ENCODE peak calls at places on chromosomes 5 and 9, in four cellular contexts. L is prostate gland, M is esophagus muscularis mucosa, A is transverse colon. B is an unnamed sample.

GRCh38 chr5:60856059-60856458 is 12.0 kb upstream of the ELOVL7 start:
- DNase-seq in L (no peak), M (no peak), A (no peak), B (no peak)

GRCh38 chr5:180105827-180106312 is 34.3 kb upstream of the RNF130 start:
- DNase-seq in L (no peak), M (no peak), A (no peak), B (no peak)

GRCh38 chr9:129069128-129069824 is 11.6 kb upstream of the DOLPP1 start:
- DNase-seq in L (no peak), M (no peak), A (peak), B (no peak)

GRCh38 chr5:97854871-97855762 is 672.1 kb upstream of the RIOK2 start:
- DNase-seq in L (no peak), M (no peak), A (no peak), B (no peak)

GRCh38 chr9:32251539-32251938 is 132.9 kb upstream of the ACO1 start:
- DNase-seq in L (peak), M (no peak), A (peak), B (no peak)

GRCh38 chr5:61687371-61687770 is 355.3 kb downstream of the ZSWIM6 start:
- DNase-seq in L (no peak), M (no peak), A (no peak), B (no peak)

GRCh38 chr5:147690595-147690994 is 91.9 kb downstream of the JAKMIP2 start:
- DNase-seq in L (no peak), M (no peak), A (no peak), B (no peak)

GRCh38 chr5:174547814-174548213 is 176.6 kb upstream of the MSX2 start:
- DNase-seq in L (no peak), M (no peak), A (no peak), B (no peak)

GRCh38 chr5:121805931-121806330 is 45.8 kb upstream of the FTMT start:
- DNase-seq in L (no peak), M (no peak), A (no peak), B (no peak)

GRCh38 chr5:94707359-94707758 is 88.9 kb downstream of the SLF1 start:
- DNase-seq in L (peak), M (no peak), A (no peak), B (no peak)

GRCh38 chr9:136538599-136539426 is 7.0 kb downstream of the NOTCH1 start:
- DNase-seq in L (peak), M (no peak), A (peak), B (no peak)

GRCh38 chr5:143182901-143183820 is 220.3 kb downstream of the NR3C1 start:
- DNase-seq in L (no peak), M (no peak), A (peak), B (no peak)

GRCh38 chr5:96292582-96293247 is 140.3 kb downstream of the PCSK1 start:
- DNase-seq in L (no peak), M (no peak), A (no peak), B (no peak)

GRCh38 chr5:89265511-89266169 is 382.7 kb upstream of the MEF2C start:
- DNase-seq in L (no peak), M (no peak), A (no peak), B (no peak)

GRCh38 chr9:91017245-91017644 is 215.6 kb downstream of the SYK start:
- DNase-seq in L (no peak), M (peak), A (no peak), B (no peak)

GRCh38 chr5:7904170-7904569 is 35.2 kb downstream of the MTRR start:
- DNase-seq in L (no peak), M (no peak), A (no peak), B (no peak)

GRCh38 chr5:173324115-173325001 is 3.9 kb downstream of the STC2 start:
- DNase-seq in L (no peak), M (no peak), A (peak), B (no peak)

GRCh38 chr5:122295138-122295537 is 16.9 kb upstream of the SNCAIP start:
- DNase-seq in L (no peak), M (no peak), A (no peak), B (no peak)

GRCh38 chr9:38677660-38678303 is 42.2 kb downstream of the FAM240B start:
- DNase-seq in L (no peak), M (no peak), A (no peak), B (no peak)

GRCh38 chr9:116661037-116661954 is 25.8 kb upstream of the TRIM32 start:
- DNase-seq in L (peak), M (no peak), A (no peak), B (no peak)

GRCh38 chr5:122392844-122393243 is 80.8 kb downstream of the SNCAIP start:
- DNase-seq in L (no peak), M (no peak), A (no peak), B (no peak)

GRCh38 chr5:39191216-39191615 is 28.1 kb downstream of the FYB1 start:
- DNase-seq in L (no peak), M (peak), A (no peak), B (no peak)

GRCh38 chr9:16197578-16198370 is 644.9 kb downstream of the CCDC171 start:
- DNase-seq in L (no peak), M (peak), A (no peak), B (no peak)

GRCh38 chr5:54765327-54765726 is 220.1 kb downstream of the ESM1 start:
- DNase-seq in L (no peak), M (no peak), A (no peak), B (no peak)

GRCh38 chr5:148388692-148389091 is 4.9 kb downstream of the FBXO38 start:
- DNase-seq in L (no peak), M (no peak), A (no peak), B (no peak)

GRCh38 chr5:116785101-116785500 is 210.5 kb upstream of the SEMA6A start:
- DNase-seq in L (no peak), M (no peak), A (no peak), B (no peak)

GRCh38 chr9:129571298-129572051 is 49.4 kb downstream of the C9orf50 start:
- DNase-seq in L (no peak), M (no peak), A (no peak), B (no peak)

GRCh38 chr9:114552716-114553115 is 34.9 kb upstream of the ATP6V1G1 start:
- DNase-seq in L (no peak), M (no peak), A (no peak), B (no peak)

GRCh38 chr9:70805953-70806352 is 315.5 kb downstream of the TRPM3 start:
- DNase-seq in L (peak), M (no peak), A (no peak), B (no peak)

GRCh38 chr9:107070591-107070990 is 207.6 kb downstream of the ZNF462 start:
- DNase-seq in L (no peak), M (no peak), A (no peak), B (no peak)

GRCh38 chr5:68440255-68440654 is 224.7 kb downstream of the PIK3R1 start:
- DNase-seq in L (no peak), M (no peak), A (no peak), B (no peak)
- TF ChIP-seq POLR2AphosphoS5 in L (no peak), M (no peak), A (no peak), B (no peak)

GRCh38 chr5:398475-399295 is 44.3 kb upstream of the EXOC3 start:
- DNase-seq in L (peak), M (peak), A (no peak), B (peak)

GRCh38 chr5:396715-397032 is 46.3 kb upstream of the EXOC3 start:
- DNase-seq in L (peak), M (no peak), A (no peak), B (no peak)

GRCh38 chr5:400282-401215 is 42.4 kb upstream of the EXOC3 start:
- DNase-seq in L (peak), M (peak), A (no peak), B (no peak)

GRCh38 chr5:401216-402034 is 41.6 kb upstream of the EXOC3 start:
- DNase-seq in L (peak), M (peak), A (no peak), B (peak)

DNA sequence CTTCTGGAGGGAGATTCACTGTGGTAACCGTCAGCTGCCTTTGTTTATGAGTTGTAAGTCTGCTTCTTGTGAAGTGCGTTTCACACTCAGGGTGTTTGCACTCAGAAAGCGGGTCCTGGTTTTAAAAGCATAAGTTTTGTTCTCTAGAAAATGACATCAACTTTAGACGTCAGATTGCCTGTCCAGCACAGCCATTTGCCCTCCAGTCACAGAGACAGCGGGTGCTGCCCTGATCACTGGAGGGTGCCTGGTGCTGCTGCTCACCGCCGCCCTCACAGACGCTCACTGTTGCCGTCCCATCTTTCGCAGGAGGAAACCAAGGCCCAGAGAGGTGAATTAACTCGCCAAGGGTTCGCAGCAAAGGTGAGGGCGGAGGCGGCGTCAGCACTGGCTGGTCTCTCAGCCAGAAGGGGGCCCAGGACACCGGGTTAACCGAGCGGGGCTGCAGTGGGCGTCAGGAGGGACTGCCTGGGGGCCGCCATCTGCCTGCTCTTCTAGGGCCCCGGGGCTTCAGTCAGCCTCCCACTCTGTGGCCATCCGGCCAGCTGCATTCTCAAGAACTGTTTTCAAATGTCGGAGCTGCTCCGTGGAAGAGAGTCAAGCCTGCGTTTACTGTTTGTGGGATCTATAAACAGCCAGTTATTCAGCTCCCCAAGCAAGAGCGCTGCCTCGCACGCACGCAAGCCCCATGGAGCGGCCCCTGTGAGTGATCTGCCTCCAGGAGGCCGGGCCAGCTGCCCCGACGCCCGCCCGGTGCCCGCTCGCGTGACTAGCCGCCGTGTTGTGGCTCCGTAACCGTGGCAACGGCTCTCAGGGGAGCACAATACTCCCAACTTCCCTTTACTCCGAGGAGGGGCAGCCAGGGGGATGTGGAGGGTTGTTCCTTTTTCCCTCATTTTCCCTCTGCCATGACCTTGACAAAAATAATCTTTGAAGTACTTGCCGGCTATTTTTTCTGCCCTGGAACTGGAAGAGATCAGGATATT is 43.4 kb upstream of the EXOC3 start:
- DNase-seq in L (peak), M (peak), A (peak), B (peak)
- H3K4me3 ChIP-seq in L (no peak), M (peak), A (peak), B (peak)

GRCh38 chr9:127896395-127897193 is 2.8 kb downstream of the ST6GALNAC6 start:
- DNase-seq in L (no peak), M (no peak), A (no peak), B (no peak)

GRCh38 chr9:127897194-127897692 is 2.2 kb downstream of the ST6GALNAC6 start:
- DNase-seq in L (no peak), M (peak), A (peak), B (no peak)

GRCh38 chr9:127895811-127896210 is 3.6 kb downstream of the ST6GALNAC6 start:
- DNase-seq in L (no peak), M (no peak), A (no peak), B (no peak)

GRCh38 chr9:127898433-127899199 is 787 bp downstream of the ST6GALNAC6 start:
- DNase-seq in L (no peak), M (no peak), A (peak), B (no peak)

DNA sequence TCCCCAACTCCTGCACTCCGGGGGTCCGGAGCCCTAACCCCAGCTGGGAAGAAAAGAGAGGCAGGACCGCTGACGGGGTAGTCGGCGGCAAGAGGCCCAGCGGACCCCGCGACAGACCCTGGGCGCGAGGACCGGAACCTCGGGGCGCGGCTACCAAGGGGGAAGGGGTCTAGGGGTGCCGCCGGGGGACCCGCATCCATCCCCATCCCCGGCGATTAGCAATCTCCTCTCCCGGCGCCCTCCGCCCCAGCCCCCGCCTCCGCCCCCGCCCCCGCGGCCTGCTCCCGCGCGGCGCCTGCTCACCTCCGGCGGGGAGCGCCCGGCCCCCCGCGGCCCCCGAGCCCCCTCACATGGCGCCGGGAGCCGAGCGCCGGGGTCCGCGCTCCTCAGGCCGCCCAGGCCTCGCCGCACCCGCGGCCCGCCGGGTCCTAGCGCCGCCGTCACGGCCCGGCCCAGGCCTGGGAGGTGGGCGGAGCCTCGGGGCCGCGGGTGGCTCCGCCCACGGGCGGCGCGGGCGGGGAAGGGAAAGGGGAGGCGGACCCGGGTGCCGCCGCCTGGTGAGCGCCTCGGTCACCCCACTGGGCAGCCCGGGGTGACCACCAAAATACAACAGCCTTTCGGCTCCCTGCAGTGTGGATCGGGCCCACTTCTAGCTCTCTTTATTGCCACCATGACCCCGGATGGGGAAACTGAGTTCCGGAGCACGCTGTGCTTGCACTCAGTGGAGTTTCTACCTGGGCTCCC is at the start of gene ST6GALNAC6:
- DNase-seq in L (no peak), M (no peak), A (peak), B (no peak)
- TF ChIP-seq POLR2A in L (peak), M (no peak), A (no peak), B (no peak)

DNA sequence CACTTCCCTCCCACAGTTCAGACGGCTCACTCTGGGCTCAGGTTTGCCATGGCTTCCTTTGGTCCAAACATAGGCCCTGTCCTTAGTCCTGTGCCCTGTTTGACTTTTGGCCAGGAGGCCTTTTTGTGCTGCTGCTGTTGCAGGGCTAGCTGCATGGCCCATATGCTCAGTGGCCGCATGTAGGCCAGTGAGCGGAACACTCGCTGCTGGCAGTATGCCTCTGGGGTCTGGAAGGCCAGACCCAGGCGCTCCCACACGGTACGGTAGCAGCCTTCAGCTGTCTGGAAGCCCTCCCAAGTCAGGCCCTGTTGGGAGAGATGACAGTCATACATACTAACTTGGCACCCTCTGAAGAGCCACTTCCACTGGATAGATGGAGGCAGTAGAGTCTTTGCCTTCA is 4.7 kb downstream of the CREB3 start:
- DNase-seq in L (no peak), M (no peak), A (no peak), B (no peak)
- TF ChIP-seq POLR2AphosphoS5 in L (no peak), M (no peak), A (no peak), B (no peak)

DNA sequence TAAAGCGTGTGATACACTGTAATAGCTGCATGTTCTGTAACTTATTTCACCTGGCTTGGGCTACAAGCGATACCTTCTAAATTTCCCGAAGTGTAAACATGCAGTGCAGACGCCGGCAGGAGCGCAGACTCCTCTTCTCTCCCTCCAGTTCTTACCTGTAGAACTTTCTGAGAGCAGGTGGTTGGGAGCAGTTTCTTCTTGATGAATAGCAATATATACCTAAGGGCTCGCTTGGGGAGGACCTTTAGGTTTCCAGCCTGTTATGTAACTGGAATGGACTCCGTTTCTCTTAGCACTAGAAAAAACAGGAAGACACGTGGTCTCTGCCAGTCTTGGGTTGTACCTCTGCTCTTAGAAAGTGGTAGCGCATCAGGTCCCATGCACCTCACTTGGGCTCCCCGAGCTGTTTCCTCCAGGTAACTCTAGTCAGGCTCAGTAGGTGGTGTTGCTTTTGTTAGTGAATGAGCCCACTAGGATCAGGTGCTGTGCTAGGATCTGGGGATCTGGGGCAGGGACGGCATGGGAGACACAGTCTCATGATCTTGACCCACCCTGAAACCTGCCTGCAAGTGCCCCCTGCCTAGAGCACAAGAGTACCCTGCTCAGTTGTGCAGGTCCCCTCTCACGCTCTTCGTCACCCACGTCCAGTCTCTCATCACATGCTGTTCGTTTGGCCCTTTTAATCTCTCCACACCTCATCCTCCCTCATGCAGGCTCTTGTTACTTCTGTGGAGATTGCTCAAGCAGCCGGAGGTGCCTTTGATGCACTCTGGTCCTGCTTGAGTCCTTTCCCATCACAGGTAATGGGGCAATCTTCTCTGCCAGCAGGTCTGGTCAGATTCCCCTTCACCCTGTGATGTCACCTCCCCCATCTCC is 2.8 kb downstream of the TENT4A start:
- DNase-seq in L (no peak), M (peak), A (no peak), B (peak)
- H3K4me3 ChIP-seq in L (peak), M (peak), A (peak), B (peak)

DNA sequence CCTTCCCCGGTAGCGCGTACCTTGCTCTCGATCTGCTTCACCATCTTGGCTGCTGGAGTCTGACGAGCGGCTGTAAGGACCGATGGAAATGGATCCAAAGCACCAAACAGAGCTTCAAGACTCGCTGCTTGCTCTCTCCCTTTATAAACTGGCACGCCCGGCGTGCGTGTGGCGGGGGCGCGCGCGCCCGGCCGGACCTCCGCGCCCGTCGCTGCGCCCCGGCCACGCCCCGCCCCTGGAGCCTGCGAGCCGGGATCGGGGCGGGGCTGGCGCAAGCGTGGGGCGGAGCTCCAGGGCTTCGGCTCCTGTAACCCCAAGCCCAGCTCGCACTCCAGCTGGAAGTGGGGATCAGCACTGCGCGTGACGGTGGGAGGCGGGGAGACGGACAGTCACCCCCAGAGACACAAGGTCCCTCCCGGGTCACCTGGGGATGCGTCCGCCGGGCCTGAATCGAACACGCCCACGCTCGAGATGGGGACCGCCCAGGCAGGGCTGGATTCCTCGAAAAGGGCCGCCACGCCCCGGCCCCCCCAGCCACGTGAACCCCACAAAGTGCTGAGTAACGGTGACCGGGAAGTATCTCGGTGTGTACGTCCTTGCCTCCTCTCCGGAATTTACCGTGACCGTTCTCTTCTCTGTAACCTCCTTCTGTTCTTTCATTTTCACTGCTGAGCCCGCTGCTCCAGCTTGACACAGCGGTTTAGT is at the start of gene TXN:
- DNase-seq in L (peak), M (peak), A (peak), B (peak)
- TF ChIP-seq POLR2A in L (peak), M (peak), A (peak), B (peak)

DNA sequence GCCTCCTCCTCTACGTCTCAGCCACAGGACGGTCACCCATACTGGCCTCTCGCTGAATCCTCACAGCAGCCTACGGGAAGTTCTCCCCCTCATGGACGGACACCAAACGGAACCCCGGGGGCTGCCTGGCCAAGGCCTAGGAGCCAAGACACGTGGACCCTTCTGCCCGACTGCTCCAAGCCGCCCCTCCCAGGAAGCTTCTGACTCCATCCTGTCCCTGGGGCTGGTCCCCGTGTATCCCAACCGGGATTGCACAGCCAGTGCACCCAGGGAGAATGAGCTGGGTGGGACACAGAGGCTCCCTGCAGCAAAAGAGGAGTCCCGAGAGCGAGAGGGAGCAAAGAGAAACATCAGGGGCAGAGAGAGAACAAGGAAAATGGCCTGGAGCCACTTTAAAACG is 3.2 kb downstream of the FAM78A start:
- DNase-seq in L (no peak), M (no peak), A (peak), B (no peak)
- TF ChIP-seq POLR2AphosphoS5 in L (no peak), M (no peak), A (no peak), B (no peak)

GRCh38 chr5:129118405-129118804 is 23.9 kb downstream of the ISOC1 start:
- DNase-seq in L (no peak), M (no peak), A (no peak), B (no peak)
- H3K4me3 ChIP-seq in L (no peak), M (no peak), A (no peak), B (no peak)

B was measured in vagina.